ENCODE peak calls at places on chromosomes 7 and 10, in ten cellular contexts. K is cardiac muscle cell, S is IMR-90, C is sigmoid colon, L is adrenal gland, I is uterus, J is transverse colon, E is gastrocnemius medialis, R is BE2C, B is GM23338. Z is an unnamed sample.
A peak's percentile ranks its signal among the peaks of the same experiment; 100 is the strongest.

GRCh38 chr7:28711096-28711495 is 247.0 kb downstream of the TRIL start:
- DNase-seq in K (no peak), S (no peak), C (no peak), L (no peak), I (no peak), J (no peak), E (no peak), R (no peak), B (no peak), Z (no peak)

GRCh38 chr10:75653761-75654160 is 222.3 kb downstream of the LRMDA start:
- DNase-seq in K (no peak), S (no peak), C (no peak), L (no peak), I (no peak), J (no peak), E (no peak), R (no peak), B (no peak), Z (no peak)

GRCh38 chr10:76643465-76643864 is 994.1 kb downstream of the KCNMA1 start:
- DNase-seq in K (no peak), S (no peak), C (peak; percentile 94), L (no peak), I (peak; percentile 69), J (peak; percentile 44), E (peak; percentile 38), R (no peak), B (no peak), Z (no peak)

GRCh38 chr10:73941300-73941699 is 30.4 kb downstream of the PLAU start:
- DNase-seq in K (no peak), S (no peak), C (no peak), L (no peak), I (no peak), J (no peak), E (peak; percentile 41), R (no peak), B (no peak), Z (no peak)

GRCh38 chr7:1749864-1750466 is 79.9 kb downstream of the ELFN1 start:
- DNase-seq in K (peak; percentile 85), S (no peak), C (peak; percentile 54), L (no peak), I (no peak), J (no peak), E (no peak), R (no peak), B (no peak), Z (no peak)

GRCh38 chr10:28250782-28251181 is 52.1 kb downstream of the MPP7 start:
- DNase-seq in K (no peak), S (peak; percentile 51), C (no peak), L (no peak), I (no peak), J (no peak), E (no peak), R (no peak), B (no peak), Z (no peak)

GRCh38 chr10:104293021-104293420 is 24.0 kb downstream of the GSTO2 start:
- DNase-seq in K (no peak), S (peak; percentile 82), C (no peak), L (no peak), I (no peak), J (no peak), E (no peak), R (no peak), B (no peak), Z (no peak)

GRCh38 chr7:10974717-10975032 is 1.0 kb downstream of the PHF14 start:
- DNase-seq in K (no peak), S (no peak), C (no peak), L (no peak), I (no peak), J (no peak), E (no peak), R (no peak), B (no peak), Z (no peak)

GRCh38 chr7:93697901-93698300 is 123.4 kb upstream of the CALCR start:
- DNase-seq in K (no peak), S (no peak), C (no peak), L (no peak), I (no peak), J (no peak), E (no peak), R (no peak), B (no peak), Z (no peak)

GRCh38 chr10:37930423-37930822 is 46.0 kb downstream of the ZNF25 start:
- DNase-seq in K (no peak), S (no peak), C (no peak), L (no peak), I (no peak), J (no peak), E (no peak), R (no peak), B (no peak), Z (no peak)

GRCh38 chr7:143960813-143961610 is 6.4 kb downstream of the OR2F1 start:
- DNase-seq in K (no peak), S (no peak), C (no peak), L (no peak), I (no peak), J (peak; percentile 26), E (no peak), R (no peak), B (no peak), Z (no peak)

GRCh38 chr7:143954163-143954894 is at the start of gene OR2F1:
- DNase-seq in K (no peak), S (no peak), C (no peak), L (no peak), I (no peak), J (no peak), E (no peak), R (no peak), B (no peak), Z (no peak)

DNA sequence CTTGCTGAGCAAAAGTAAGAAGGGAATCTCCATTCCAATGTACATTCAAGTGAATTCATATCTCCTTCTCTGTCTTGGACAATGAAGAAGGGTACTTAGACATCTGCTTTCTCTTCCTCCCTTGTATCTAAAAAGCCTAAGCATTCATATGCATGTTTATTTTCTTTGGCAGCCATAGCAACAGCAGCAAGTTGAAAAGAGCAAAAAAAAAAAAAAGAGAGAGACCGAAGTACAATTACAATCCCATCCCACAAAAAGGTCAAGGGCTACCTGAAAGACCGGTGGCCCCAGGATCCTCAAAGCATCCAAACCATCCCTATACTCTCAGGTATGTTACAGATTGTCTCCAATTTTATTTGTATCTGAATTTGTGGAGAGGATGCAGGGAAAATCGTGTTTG is 4.1 kb downstream of the OR2F1 start:
- DNase-seq in K (no peak), S (peak; percentile 39), C (no peak), L (no peak), I (no peak), J (no peak), E (no peak), R (no peak), B (peak; percentile 13), Z (no peak)
- H3K36me3 ChIP-seq in K (no peaks in the 10 kb centered on the region), S (no peaks in the 10 kb centered on the region), C (no peaks in the 10 kb centered on the region), L (no peaks in the 10 kb centered on the region), I (no peaks in the 10 kb centered on the region), J (no peaks in the 10 kb centered on the region), E (no peaks in the 10 kb centered on the region), R (no peaks in the 10 kb centered on the region), B (no peaks in the 10 kb centered on the region), Z (no peaks in the 10 kb centered on the region)

DNA sequence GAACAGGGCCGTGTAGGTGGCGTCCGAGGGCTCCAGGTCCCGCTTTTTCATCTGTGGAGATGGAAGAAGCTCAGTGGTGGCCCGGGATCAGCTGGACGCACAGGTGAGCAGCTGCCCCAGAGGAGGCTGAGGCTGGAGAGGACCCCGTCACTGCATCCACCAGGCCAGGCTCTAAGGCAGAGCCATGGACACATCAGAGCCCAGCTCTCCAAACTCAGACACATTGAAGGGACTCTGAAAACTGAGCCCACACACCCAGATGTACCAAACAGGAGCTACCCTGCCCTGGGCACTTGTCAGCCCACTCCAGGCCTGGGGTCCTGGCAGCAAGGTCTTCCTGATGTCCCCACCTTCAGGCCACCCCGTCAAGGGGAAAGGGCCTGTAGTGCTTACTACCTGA is 8.8 kb downstream of the PTCD1 start:
- DNase-seq in K (no peak), S (no peak), C (no peak), L (no peak), I (no peak), J (no peak), E (no peak), R (no peak), B (no peak), Z (no peak)
- H3K36me3 ChIP-seq in K (peaks cover 18% of the 10 kb centered on the region), S (peaks cover 58% of the 10 kb centered on the region), C (peaks cover 39% of the 10 kb centered on the region), L (no peaks in the 10 kb centered on the region), I (no peaks in the 10 kb centered on the region), J (no peaks in the 10 kb centered on the region), E (no peaks in the 10 kb centered on the region), R (peaks cover 69% of the 10 kb centered on the region), B (peaks cover 17% of the 10 kb centered on the region), Z (peaks cover 60% of the 10 kb centered on the region)

GRCh38 chr7:80206763-80207162 is 72.1 kb downstream of the GNAI1 start:
- DNase-seq in K (no peak), S (no peak), C (no peak), L (no peak), I (no peak), J (no peak), E (no peak), R (no peak), B (no peak), Z (no peak)

GRCh38 chr7:80210400-80210799 is 75.8 kb downstream of the GNAI1 start:
- DNase-seq in K (no peak), S (peak; percentile 33), C (no peak), L (no peak), I (no peak), J (no peak), E (no peak), R (no peak), B (no peak), Z (no peak)

GRCh38 chr7:80204919-80205318 is 70.3 kb downstream of the GNAI1 start:
- DNase-seq in K (no peak), S (no peak), C (no peak), L (no peak), I (no peak), J (no peak), E (no peak), R (no peak), B (no peak), Z (no peak)

DNA sequence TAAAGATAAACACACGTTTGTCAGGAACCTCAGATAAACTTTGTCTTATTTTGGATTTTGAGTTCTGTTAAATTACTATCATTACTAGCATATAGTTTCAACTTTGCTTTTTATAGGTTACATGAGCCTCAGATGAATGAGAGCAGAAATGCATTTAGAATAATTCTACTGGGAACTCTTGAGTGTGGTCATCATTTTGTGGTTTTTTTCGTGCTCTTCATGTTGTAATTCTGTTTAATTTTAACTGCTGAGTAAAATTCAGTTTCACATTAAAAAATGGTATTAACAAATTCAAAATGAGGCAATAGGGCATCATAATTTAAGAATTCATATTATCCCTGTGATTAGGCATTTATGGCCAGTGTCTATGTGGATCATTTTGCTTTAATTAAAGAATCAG is 72.9 kb downstream of the GNAI1 start:
- DNase-seq in K (no peak), S (no peak), C (no peak), L (no peak), I (no peak), J (no peak), E (no peak), R (no peak), B (no peak), Z (no peak)
- H3K36me3 ChIP-seq in K (peaks cover 10% of the 10 kb centered on the region), S (peaks cover 18% of the 10 kb centered on the region), C (no peaks in the 10 kb centered on the region), L (no peaks in the 10 kb centered on the region), I (no peaks in the 10 kb centered on the region), J (no peaks in the 10 kb centered on the region), E (no peaks in the 10 kb centered on the region), R (peaks cover 5% of the 10 kb centered on the region), B (peaks cover 5% of the 10 kb centered on the region), Z (peaks cover 47% of the 10 kb centered on the region)

DNA sequence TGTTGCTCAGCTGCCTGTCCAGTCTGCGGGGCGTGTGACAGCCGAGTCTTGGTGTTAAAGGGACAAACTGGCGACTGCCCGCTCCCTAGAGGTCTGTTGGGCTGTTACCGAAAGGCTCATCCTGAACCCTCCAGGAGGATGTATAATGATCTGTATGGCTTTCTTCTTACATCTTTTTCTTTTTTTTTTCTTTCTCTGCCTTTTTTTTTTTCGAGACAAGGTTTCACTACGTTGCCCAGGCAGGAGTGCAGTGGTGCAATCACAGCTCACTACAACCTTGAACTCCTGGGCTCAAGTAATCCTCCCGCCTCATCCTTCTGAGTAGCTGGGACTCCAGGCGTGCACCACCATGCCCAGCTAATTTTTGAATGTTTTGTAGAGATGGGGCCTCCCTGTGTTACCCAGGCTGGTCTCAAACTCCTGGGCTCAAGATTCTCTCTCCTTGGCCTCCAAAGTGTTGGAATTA is 857 bp downstream of the INTS15 start:
- DNase-seq in K (no peak), S (no peak), C (peak; percentile 68), L (peak; percentile 34), I (no peak), J (no peak), E (no peak), R (no peak), B (peak; percentile 63), Z (no peak)
- H3K36me3 ChIP-seq in K (peaks cover 35% of the 10 kb centered on the region), S (peaks cover 33% of the 10 kb centered on the region), C (peaks cover 33% of the 10 kb centered on the region), L (no peaks in the 10 kb centered on the region), I (no peaks in the 10 kb centered on the region), J (no peaks in the 10 kb centered on the region), E (no peaks in the 10 kb centered on the region), R (peaks cover 28% of the 10 kb centered on the region), B (peaks cover 16% of the 10 kb centered on the region), Z (peaks cover 42% of the 10 kb centered on the region)